ENCODE peak calls at places on chromosome 11, in ten cellular contexts. One of them, this sample, is unnamed.

GRCh38 chr11:12410006-12410728 is 32.8 kb downstream of the PARVA start:
- DNase-seq in prostate gland: no peak
- DNase-seq in transverse colon: no peak
- DNase-seq in upper lobe of left lung: no peak
- DNase-seq in SK-N-SH: peak; percentile 30
- DNase-seq in breast epithelium: no peak
- DNase-seq in GM23338: peak; percentile 38
- DNase-seq in sigmoid colon: peak; percentile 92
- DNase-seq in HL-60: no peak
- DNase-seq in HCT116: no peak
- DNase-seq in this sample: no peak

GRCh38 chr11:62854013-62854824 is 14.8 kb upstream of the WDR74 start:
- DNase-seq in SK-N-SH: no peak
- DNase-seq in prostate gland: no peak
- DNase-seq in HL-60: peak; percentile 55
- DNase-seq in breast epithelium: no peak
- DNase-seq in HCT116: no peak
- DNase-seq in GM23338: no peak
- DNase-seq in sigmoid colon: no peak
- DNase-seq in upper lobe of left lung: no peak
- DNase-seq in transverse colon: no peak
- DNase-seq in this sample: peak; percentile 21

GRCh38 chr11:82832983-82833382 is 67.2 kb downstream of the PRCP start:
- DNase-seq in HCT116: no peak
- DNase-seq in HL-60: no peak
- DNase-seq in SK-N-SH: no peak
- DNase-seq in breast epithelium: no peak
- DNase-seq in upper lobe of left lung: no peak
- DNase-seq in transverse colon: no peak
- DNase-seq in sigmoid colon: no peak
- DNase-seq in prostate gland: no peak
- DNase-seq in GM23338: no peak
- DNase-seq in this sample: no peak

GRCh38 chr11:5690216-5690615 is 626 bp downstream of the TRIM22 start:
- DNase-seq in HCT116: no peak
- DNase-seq in GM23338: no peak
- DNase-seq in prostate gland: no peak
- DNase-seq in sigmoid colon: no peak
- DNase-seq in HL-60: no peak
- DNase-seq in upper lobe of left lung: peak; percentile 28
- DNase-seq in transverse colon: no peak
- DNase-seq in SK-N-SH: no peak
- DNase-seq in breast epithelium: no peak
- DNase-seq in this sample: no peak

GRCh38 chr11:87422566-87422965 is 384.8 kb downstream of the TMEM135 start:
- DNase-seq in breast epithelium: no peak
- DNase-seq in SK-N-SH: no peak
- DNase-seq in prostate gland: no peak
- DNase-seq in GM23338: no peak
- DNase-seq in HL-60: no peak
- DNase-seq in transverse colon: no peak
- DNase-seq in upper lobe of left lung: no peak
- DNase-seq in HCT116: no peak
- DNase-seq in sigmoid colon: no peak
- DNase-seq in this sample: no peak

GRCh38 chr11:58905716-58906547 is 33.4 kb upstream of the GLYATL1 start:
- DNase-seq in transverse colon: peak; percentile 50
- DNase-seq in sigmoid colon: no peak
- DNase-seq in GM23338: peak; percentile 96
- DNase-seq in prostate gland: peak; percentile 57
- DNase-seq in upper lobe of left lung: no peak
- DNase-seq in breast epithelium: no peak
- DNase-seq in HCT116: no peak
- DNase-seq in SK-N-SH: peak; percentile 89
- DNase-seq in HL-60: no peak
- DNase-seq in this sample: no peak

GRCh38 chr11:105229758-105230157 is 90.2 kb upstream of the CARD18 start:
- DNase-seq in transverse colon: no peak
- DNase-seq in HCT116: no peak
- DNase-seq in sigmoid colon: no peak
- DNase-seq in breast epithelium: no peak
- DNase-seq in HL-60: no peak
- DNase-seq in SK-N-SH: no peak
- DNase-seq in upper lobe of left lung: no peak
- DNase-seq in prostate gland: no peak
- DNase-seq in GM23338: no peak
- DNase-seq in this sample: no peak

GRCh38 chr11:119339581-119340334 is 925 bp downstream of the C1QTNF5 start:
- DNase-seq in SK-N-SH: peak; percentile 95
- DNase-seq in upper lobe of left lung: peak; percentile 70
- DNase-seq in sigmoid colon: peak; percentile 88
- DNase-seq in prostate gland: no peak
- DNase-seq in GM23338: peak; percentile 88
- DNase-seq in HL-60: no peak
- DNase-seq in breast epithelium: no peak
- DNase-seq in transverse colon: peak; percentile 68
- DNase-seq in HCT116: no peak
- DNase-seq in this sample: peak; percentile 89

GRCh38 chr11:35141034-35141433 is 2.1 kb downstream of the CD44 start:
- DNase-seq in breast epithelium: no peak
- DNase-seq in SK-N-SH: no peak
- DNase-seq in GM23338: no peak
- DNase-seq in prostate gland: no peak
- DNase-seq in upper lobe of left lung: no peak
- DNase-seq in sigmoid colon: no peak
- DNase-seq in HCT116: no peak
- DNase-seq in transverse colon: no peak
- DNase-seq in HL-60: no peak
- DNase-seq in this sample: no peak

GRCh38 chr11:35138058-35138457 is 913 bp upstream of the CD44 start:
- DNase-seq in transverse colon: no peak
- DNase-seq in SK-N-SH: no peak
- DNase-seq in breast epithelium: no peak
- DNase-seq in HL-60: no peak
- DNase-seq in upper lobe of left lung: no peak
- DNase-seq in GM23338: no peak
- DNase-seq in HCT116: no peak
- DNase-seq in sigmoid colon: no peak
- DNase-seq in prostate gland: no peak
- DNase-seq in this sample: no peak

GRCh38 chr11:35138606-35138948 is 394 bp upstream of the CD44 start:
- DNase-seq in upper lobe of left lung: peak; percentile 44
- DNase-seq in breast epithelium: no peak
- DNase-seq in GM23338: peak; percentile 68
- DNase-seq in HL-60: no peak
- DNase-seq in sigmoid colon: no peak
- DNase-seq in SK-N-SH: no peak
- DNase-seq in transverse colon: no peak
- DNase-seq in HCT116: no peak
- DNase-seq in prostate gland: no peak
- DNase-seq in this sample: no peak

GRCh38 chr11:35139883-35140282 is 912 bp downstream of the CD44 start:
- DNase-seq in upper lobe of left lung: peak; percentile 38
- DNase-seq in transverse colon: no peak
- DNase-seq in prostate gland: peak; percentile 34
- DNase-seq in GM23338: no peak
- DNase-seq in sigmoid colon: no peak
- DNase-seq in HL-60: no peak
- DNase-seq in breast epithelium: no peak
- DNase-seq in SK-N-SH: no peak
- DNase-seq in HCT116: no peak
- DNase-seq in this sample: no peak

DNA sequence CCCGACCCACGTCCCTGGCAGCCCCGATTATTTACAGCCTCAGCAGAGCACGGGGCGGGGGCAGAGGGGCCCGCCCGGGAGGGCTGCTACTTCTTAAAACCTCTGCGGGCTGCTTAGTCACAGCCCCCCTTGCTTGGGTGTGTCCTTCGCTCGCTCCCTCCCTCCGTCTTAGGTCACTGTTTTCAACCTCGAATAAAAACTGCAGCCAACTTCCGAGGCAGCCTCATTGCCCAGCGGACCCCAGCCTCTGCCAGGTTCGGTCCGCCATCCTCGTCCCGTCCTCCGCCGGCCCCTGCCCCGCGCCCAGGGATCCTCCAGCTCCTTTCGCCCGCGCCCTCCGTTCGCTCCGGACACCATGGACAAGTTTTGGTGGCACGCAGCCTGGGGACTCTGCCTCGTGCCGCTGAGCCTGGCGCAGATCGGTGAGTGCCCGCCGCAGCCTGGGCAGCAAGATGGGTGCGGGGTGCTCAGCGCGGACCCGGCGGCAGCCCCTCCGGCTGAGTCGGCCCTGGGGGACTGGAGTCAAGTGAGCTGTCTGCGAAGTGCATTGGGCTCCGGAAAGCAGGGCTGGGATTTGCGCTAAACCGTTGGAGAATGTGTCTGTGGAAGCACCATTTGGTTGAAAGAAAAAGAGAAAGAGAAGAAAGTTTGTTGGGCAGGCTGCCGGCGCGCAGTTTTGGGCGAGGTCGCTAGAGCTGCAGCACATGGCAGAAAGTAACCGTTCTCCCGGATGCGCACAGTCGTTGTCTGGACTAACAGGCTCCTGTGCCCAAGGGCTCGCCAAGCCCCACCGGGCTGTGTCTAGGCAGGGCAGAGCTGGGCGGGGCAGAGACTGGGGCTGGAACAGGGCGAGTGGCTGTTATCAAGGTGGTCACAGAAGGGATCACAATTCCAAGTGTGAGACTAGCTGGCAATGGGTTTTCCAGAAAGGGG is at the start of gene CD44:
- DNase-seq in upper lobe of left lung: peak; percentile 89
- DNase-seq in sigmoid colon: peak; percentile 90
- DNase-seq in HL-60: no peak
- DNase-seq in transverse colon: peak; percentile 86
- DNase-seq in HCT116: peak; percentile 73
- DNase-seq in breast epithelium: peak; percentile 79
- DNase-seq in SK-N-SH: peak; percentile 74
- DNase-seq in prostate gland: peak; percentile 79
- DNase-seq in GM23338: peak; percentile 71
- DNase-seq in this sample: peak; percentile 95
- TF ChIP-seq POLR2AphosphoS5 in upper lobe of left lung: peak; percentile 88
- TF ChIP-seq POLR2AphosphoS5 in sigmoid colon: peak; percentile 86
- TF ChIP-seq POLR2AphosphoS5 in HL-60: peak; percentile 65
- TF ChIP-seq POLR2AphosphoS5 in transverse colon: peak; percentile 72
- TF ChIP-seq POLR2AphosphoS5 in HCT116: peak; percentile 96
- TF ChIP-seq POLR2AphosphoS5 in breast epithelium: peak; percentile 84
- TF ChIP-seq POLR2AphosphoS5 in SK-N-SH: peak; percentile 96
- TF ChIP-seq POLR2AphosphoS5 in prostate gland: peak; percentile 40
- TF ChIP-seq POLR2AphosphoS5 in GM23338: no peak
- TF ChIP-seq POLR2AphosphoS5 in this sample: peak; percentile 94

GRCh38 chr11:126638663-126639062 is 283.2 kb downstream of the ST3GAL4 start:
- DNase-seq in HCT116: no peak
- DNase-seq in SK-N-SH: peak; percentile 27
- DNase-seq in prostate gland: no peak
- DNase-seq in HL-60: no peak
- DNase-seq in upper lobe of left lung: no peak
- DNase-seq in GM23338: no peak
- DNase-seq in breast epithelium: no peak
- DNase-seq in transverse colon: no peak
- DNase-seq in sigmoid colon: no peak
- DNase-seq in this sample: no peak

GRCh38 chr11:126635511-126635910 is 280.0 kb downstream of the ST3GAL4 start:
- DNase-seq in HCT116: no peak
- DNase-seq in breast epithelium: no peak
- DNase-seq in transverse colon: no peak
- DNase-seq in sigmoid colon: no peak
- DNase-seq in HL-60: no peak
- DNase-seq in SK-N-SH: no peak
- DNase-seq in GM23338: no peak
- DNase-seq in upper lobe of left lung: no peak
- DNase-seq in prostate gland: no peak
- DNase-seq in this sample: no peak

GRCh38 chr11:126634963-126635362 is 279.5 kb downstream of the ST3GAL4 start:
- DNase-seq in sigmoid colon: no peak
- DNase-seq in GM23338: no peak
- DNase-seq in upper lobe of left lung: no peak
- DNase-seq in HL-60: no peak
- DNase-seq in HCT116: no peak
- DNase-seq in SK-N-SH: no peak
- DNase-seq in prostate gland: no peak
- DNase-seq in transverse colon: no peak
- DNase-seq in breast epithelium: no peak
- DNase-seq in this sample: no peak

GRCh38 chr11:126637800-126638175 is 282.3 kb downstream of the ST3GAL4 start:
- DNase-seq in breast epithelium: no peak
- DNase-seq in transverse colon: no peak
- DNase-seq in HL-60: no peak
- DNase-seq in SK-N-SH: no peak
- DNase-seq in prostate gland: no peak
- DNase-seq in GM23338: no peak
- DNase-seq in sigmoid colon: no peak
- DNase-seq in HCT116: no peak
- DNase-seq in upper lobe of left lung: no peak
- DNase-seq in this sample: no peak

GRCh38 chr11:126636911-126637799 is 281.7 kb downstream of the ST3GAL4 start:
- DNase-seq in HCT116: no peak
- DNase-seq in GM23338: no peak
- DNase-seq in SK-N-SH: no peak
- DNase-seq in sigmoid colon: no peak
- DNase-seq in transverse colon: no peak
- DNase-seq in breast epithelium: no peak
- DNase-seq in HL-60: no peak
- DNase-seq in upper lobe of left lung: no peak
- DNase-seq in prostate gland: no peak
- DNase-seq in this sample: no peak
- H3K4me3 ChIP-seq in HCT116: no peak overlapping the region
- H3K4me3 ChIP-seq in GM23338: no peak overlapping the region
- H3K4me3 ChIP-seq in SK-N-SH: peak overlapping the region; percentile 31
- H3K4me3 ChIP-seq in sigmoid colon: no peak overlapping the region
- H3K4me3 ChIP-seq in transverse colon: no peak overlapping the region
- H3K4me3 ChIP-seq in breast epithelium: no peak overlapping the region
- H3K4me3 ChIP-seq in HL-60: no peak overlapping the region
- H3K4me3 ChIP-seq in upper lobe of left lung: no peak overlapping the region
- H3K4me3 ChIP-seq in prostate gland: no peak overlapping the region
- H3K4me3 ChIP-seq in this sample: no peak overlapping the region

GRCh38 chr11:120340529-120340928 is 4.3 kb downstream of the ARHGEF12 start:
- DNase-seq in breast epithelium: no peak
- DNase-seq in transverse colon: no peak
- DNase-seq in SK-N-SH: no peak
- DNase-seq in sigmoid colon: no peak
- DNase-seq in HL-60: no peak
- DNase-seq in prostate gland: no peak
- DNase-seq in HCT116: no peak
- DNase-seq in upper lobe of left lung: no peak
- DNase-seq in GM23338: no peak
- DNase-seq in this sample: no peak
- H3K27ac ChIP-seq in breast epithelium: no peak overlapping the region
- H3K27ac ChIP-seq in transverse colon: peak overlapping the region; percentile 94
- H3K27ac ChIP-seq in SK-N-SH: no peak overlapping the region
- H3K27ac ChIP-seq in sigmoid colon: peak overlapping the region; percentile 100
- H3K27ac ChIP-seq in HL-60: no peak overlapping the region
- H3K27ac ChIP-seq in prostate gland: no peak overlapping the region
- H3K27ac ChIP-seq in HCT116: no peak overlapping the region
- H3K27ac ChIP-seq in upper lobe of left lung: no peak overlapping the region
- H3K27ac ChIP-seq in GM23338: no peak overlapping the region
- H3K27ac ChIP-seq in this sample: no peak overlapping the region

DNA sequence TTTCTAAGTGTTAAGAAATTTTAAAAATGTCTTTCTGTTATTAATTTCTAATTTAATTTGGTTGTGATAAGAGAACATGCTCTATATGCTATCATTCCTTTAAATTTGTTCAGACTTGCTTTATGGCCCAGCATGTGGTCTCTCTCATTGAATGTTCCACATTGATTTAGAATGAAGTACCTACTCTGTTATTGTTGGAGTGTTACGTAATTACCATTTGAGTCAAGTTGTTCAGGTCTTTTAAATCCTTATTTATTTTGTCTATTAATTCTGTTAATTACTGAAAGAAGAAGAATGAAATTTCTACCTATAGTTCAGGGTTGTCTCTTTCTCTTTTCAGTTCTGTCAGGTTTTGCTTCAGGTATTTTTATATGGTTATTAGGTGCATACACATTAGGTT is 57.0 kb downstream of the PRMT3 start:
- DNase-seq in sigmoid colon: no peak
- DNase-seq in SK-N-SH: no peak
- DNase-seq in breast epithelium: no peak
- DNase-seq in transverse colon: no peak
- DNase-seq in prostate gland: no peak
- DNase-seq in upper lobe of left lung: no peak
- DNase-seq in HCT116: no peak
- DNase-seq in GM23338: peak; percentile 29
- DNase-seq in HL-60: no peak
- DNase-seq in this sample: no peak
- TF ChIP-seq POLR2AphosphoS5 in sigmoid colon: no peak
- TF ChIP-seq POLR2AphosphoS5 in SK-N-SH: no peak
- TF ChIP-seq POLR2AphosphoS5 in breast epithelium: no peak
- TF ChIP-seq POLR2AphosphoS5 in transverse colon: no peak
- TF ChIP-seq POLR2AphosphoS5 in prostate gland: no peak
- TF ChIP-seq POLR2AphosphoS5 in upper lobe of left lung: no peak
- TF ChIP-seq POLR2AphosphoS5 in HCT116: no peak
- TF ChIP-seq POLR2AphosphoS5 in GM23338: no peak
- TF ChIP-seq POLR2AphosphoS5 in HL-60: no peak
- TF ChIP-seq POLR2AphosphoS5 in this sample: no peak